ENCODE peak calls at places on chromosome 4, in eight cellular contexts. Z, G, L, W, U, Y, A and E are unnamed samples.

GRCh38 chr4:7514789-7515188 is 80.1 kb upstream of the PSAPL1 start:
- DNase-seq in Z (no peak), G (no peak), L (no peak), W (no peak), U (no peak), Y (no peak), A (no peak), E (no peak)

GRCh38 chr4:56755901-56756300 is 65.6 kb downstream of the SPINK2 start:
- DNase-seq in Z (no peak), G (no peak), L (no peak), W (peak; percentile 58), U (no peak), Y (no peak), A (no peak), E (peak; percentile 42)

GRCh38 chr4:159269143-159269542 is 166.3 kb downstream of the RAPGEF2 start:
- DNase-seq in Z (no peak), G (no peak), L (no peak), W (no peak), U (no peak), Y (peak; percentile 21), A (no peak), E (no peak)

GRCh38 chr4:22391548-22391947 is 124.3 kb downstream of the ADGRA3 start:
- DNase-seq in Z (no peak), G (no peak), L (no peak), W (peak; percentile 58), U (no peak), Y (no peak), A (peak; percentile 54), E (no peak)

GRCh38 chr4:12943069-12943468 is 541.1 kb downstream of the RAB28 start:
- DNase-seq in Z (no peak), G (no peak), L (no peak), W (no peak), U (no peak), Y (no peak), A (no peak), E (no peak)

GRCh38 chr4:37795796-37796195 is 30.7 kb upstream of the PGM2 start:
- DNase-seq in Z (no peak), G (no peak), L (no peak), W (no peak), U (no peak), Y (no peak), A (no peak), E (no peak)

GRCh38 chr4:135201081-135201480 is 999.5 kb upstream of the PABPC4L start:
- DNase-seq in Z (no peak), G (no peak), L (no peak), W (no peak), U (no peak), Y (no peak), A (peak; percentile 64), E (no peak)

GRCh38 chr4:56055027-56055976 is 106.6 kb downstream of the CEP135 start:
- DNase-seq in Z (no peak), G (no peak), L (no peak), W (no peak), U (no peak), Y (no peak), A (no peak), E (no peak)

GRCh38 chr4:166839615-166840251 is 394.6 kb downstream of the SPOCK3 start:
- DNase-seq in Z (no peak), G (no peak), L (no peak), W (no peak), U (no peak), Y (no peak), A (no peak), E (no peak)

GRCh38 chr4:166121897-166122296 is 248.9 kb downstream of the TLL1 start:
- DNase-seq in Z (no peak), G (no peak), L (no peak), W (no peak), U (no peak), Y (no peak), A (no peak), E (no peak)

GRCh38 chr4:114038762-114039392 is 59.4 kb upstream of the ARSJ start:
- DNase-seq in Z (no peak), G (no peak), L (no peak), W (no peak), U (no peak), Y (no peak), A (no peak), E (no peak)

GRCh38 chr4:155602351-155603140 is 64.1 kb upstream of the GUCY1A1 start:
- DNase-seq in Z (no peak), G (no peak), L (no peak), W (no peak), U (no peak), Y (no peak), A (no peak), E (peak; percentile 76)

GRCh38 chr4:108256538-108256937 is 87.8 kb upstream of the LEF1 start:
- DNase-seq in Z (no peak), G (no peak), L (no peak), W (no peak), U (no peak), Y (no peak), A (no peak), E (no peak)

GRCh38 chr4:51850294-51850693 is 7.3 kb downstream of the DCUN1D4 start:
- DNase-seq in Z (no peak), G (no peak), L (no peak), W (no peak), U (no peak), Y (no peak), A (no peak), E (no peak)
- H4K20me1 ChIP-seq in Z (no peaks in the 10 kb centered on the region), G (no peaks in the 10 kb centered on the region), L (no peaks in the 10 kb centered on the region), W (peaks cover 14% of the 10 kb centered on the region), U (peaks cover 79% of the 10 kb centered on the region), Y (peaks cover 94% of the 10 kb centered on the region), A (peaks cover 23% of the 10 kb centered on the region), E (peaks cover 1% of the 10 kb centered on the region)

GRCh38 chr4:102734116-102734515 is 26.7 kb downstream of the MANBA start:
- DNase-seq in Z (no peak), G (no peak), L (no peak), W (no peak), U (no peak), Y (no peak), A (no peak), E (no peak)
- H4K20me1 ChIP-seq in Z (no peaks in the 10 kb centered on the region), G (no peaks in the 10 kb centered on the region), L (no peaks in the 10 kb centered on the region), W (no peaks in the 10 kb centered on the region), U (no peaks in the 10 kb centered on the region), Y (no peaks in the 10 kb centered on the region), A (peaks cover 11% of the 10 kb centered on the region), E (no peaks in the 10 kb centered on the region)

DNA sequence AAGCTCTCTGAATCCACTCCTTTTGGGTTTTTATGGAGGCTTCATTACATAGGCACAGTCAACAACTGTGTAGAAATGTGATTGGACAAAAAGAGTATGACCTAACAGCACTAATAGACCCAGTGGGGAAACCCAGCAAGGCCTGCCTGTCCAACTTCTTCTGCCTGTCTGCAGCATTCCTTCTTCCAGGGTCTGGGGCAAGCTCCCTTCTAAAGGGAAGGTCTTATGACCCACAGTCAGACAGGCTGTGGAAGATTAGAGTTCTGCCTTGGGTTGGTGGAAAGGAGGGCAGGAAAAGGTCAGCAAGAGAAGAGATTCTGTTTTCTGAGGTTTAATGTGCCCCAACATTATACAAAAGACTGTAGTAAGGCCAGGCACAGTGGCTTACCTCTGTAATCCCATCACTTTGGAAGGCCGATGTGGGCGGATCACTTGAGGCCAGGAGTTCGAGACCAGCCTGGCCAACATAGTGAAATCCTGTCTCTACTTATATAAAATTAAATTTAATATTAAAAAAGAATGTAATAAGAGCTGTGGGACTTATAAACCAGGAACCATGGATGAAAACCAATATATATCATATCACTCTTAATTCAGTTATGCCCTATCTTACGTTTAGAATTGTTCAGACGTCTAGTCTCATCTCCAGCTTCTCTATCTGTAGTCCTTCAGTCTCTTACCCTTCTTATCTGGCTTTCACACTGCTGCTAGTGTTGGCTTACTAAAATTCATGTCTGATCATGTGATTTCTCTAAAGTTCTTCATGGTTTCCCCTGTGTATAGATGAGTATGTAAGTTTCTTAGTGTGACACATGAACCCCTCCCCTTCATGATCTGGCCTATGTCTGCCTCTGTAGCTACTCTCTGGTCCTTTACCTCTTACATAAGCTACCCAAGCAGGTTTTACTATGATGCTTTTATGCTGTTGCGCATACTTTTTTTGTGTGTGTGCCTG is 6.2 kb downstream of the CLCN3 start:
- DNase-seq in Z (no peak), G (no peak), L (no peak), W (no peak), U (no peak), Y (no peak), A (no peak), E (no peak)
- H4K20me1 ChIP-seq in Z (no peaks in the 10 kb centered on the region), G (no peaks in the 10 kb centered on the region), L (peaks cover 4% of the 10 kb centered on the region), W (no peaks in the 10 kb centered on the region), U (peaks cover 30% of the 10 kb centered on the region), Y (peaks cover 4% of the 10 kb centered on the region), A (peaks cover 33% of the 10 kb centered on the region), E (peaks cover 3% of the 10 kb centered on the region)

GRCh38 chr4:2406406-2406805 is 12.0 kb downstream of the ZFYVE28 start:
- DNase-seq in Z (no peak), G (no peak), L (no peak), W (no peak), U (peak; percentile 43), Y (no peak), A (no peak), E (no peak)
- H4K20me1 ChIP-seq in Z (no peaks in the 10 kb centered on the region), G (no peaks in the 10 kb centered on the region), L (no peaks in the 10 kb centered on the region), W (no peaks in the 10 kb centered on the region), U (peaks cover 10% of the 10 kb centered on the region), Y (no peaks in the 10 kb centered on the region), A (no peaks in the 10 kb centered on the region), E (no peaks in the 10 kb centered on the region)

GRCh38 chr4:173188648-173189047 is 20.0 kb downstream of the GALNT7 start:
- DNase-seq in Z (no peak), G (no peak), L (no peak), W (no peak), U (no peak), Y (no peak), A (no peak), E (no peak)

GRCh38 chr4:173181769-173182374 is 13.3 kb downstream of the GALNT7 start:
- DNase-seq in Z (peak; percentile 75), G (no peak), L (peak; percentile 88), W (peak; percentile 80), U (no peak), Y (no peak), A (peak; percentile 80), E (peak; percentile 68)

GRCh38 chr4:173189117-173189693 is 20.6 kb downstream of the GALNT7 start:
- DNase-seq in Z (no peak), G (no peak), L (no peak), W (peak; percentile 41), U (no peak), Y (no peak), A (peak; percentile 85), E (no peak)

GRCh38 chr4:173182403-173182802 is 13.8 kb downstream of the GALNT7 start:
- DNase-seq in Z (peak; percentile 72), G (no peak), L (peak; percentile 48), W (peak; percentile 80), U (no peak), Y (no peak), A (peak; percentile 88), E (peak; percentile 95)

DNA sequence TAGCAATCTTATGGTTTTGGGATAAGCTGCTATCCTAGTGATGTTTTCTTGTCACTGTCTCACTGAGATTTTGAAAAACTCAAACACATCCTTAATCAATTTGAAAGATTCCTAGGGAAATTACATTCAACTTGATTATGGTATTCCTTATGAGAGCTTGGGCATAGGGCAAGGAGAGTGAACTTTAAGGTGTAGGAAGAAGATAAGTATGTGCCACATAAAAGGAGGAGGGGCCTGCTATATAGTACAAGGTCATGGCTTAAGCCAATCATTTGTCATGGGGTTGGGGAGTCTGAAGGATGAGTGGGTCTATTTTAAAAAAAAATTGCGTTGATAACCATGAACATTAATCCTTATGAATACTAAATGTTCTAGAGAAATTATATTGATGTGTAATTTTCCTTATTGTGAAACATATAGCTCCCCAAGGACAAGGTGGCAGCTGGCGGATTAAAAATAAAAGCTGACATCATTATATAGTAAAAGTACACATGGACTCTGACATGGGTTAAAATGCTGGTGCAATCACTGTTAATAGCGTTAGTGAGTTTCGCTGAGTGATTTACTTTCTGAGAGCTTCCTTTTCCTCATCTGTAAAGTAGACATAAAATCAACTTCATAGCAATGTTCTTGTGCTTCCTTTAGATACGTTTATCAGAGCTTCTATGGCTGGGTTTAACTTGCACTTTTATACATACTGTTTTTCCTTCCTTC is 17.4 kb downstream of the GALNT7 start:
- DNase-seq in Z (no peak), G (no peak), L (peak; percentile 86), W (no peak), U (no peak), Y (no peak), A (no peak), E (no peak)
- H4K20me1 ChIP-seq in Z (no peaks in the 10 kb centered on the region), G (no peaks in the 10 kb centered on the region), L (no peaks in the 10 kb centered on the region), W (no peaks in the 10 kb centered on the region), U (peaks cover 11% of the 10 kb centered on the region), Y (no peaks in the 10 kb centered on the region), A (no peaks in the 10 kb centered on the region), E (no peaks in the 10 kb centered on the region)